ENCODE peak calls at places on chromosomes 16 and 17, in ten cellular contexts. One of them, this sample, is unnamed.

GRCh38 chr16:52852978-52853377 is 199.7 kb downstream of the CHD9NB start:
- DNase-seq in C1 segment of cervical spinal cord: no peak
- DNase-seq in CD4-positive, alpha-beta T cell: no peak
- DNase-seq in aorta: no peak
- DNase-seq in GM04503: no peak
- DNase-seq in activated T-cell treated with anti-CD3 and anti-CD28 coated beads for 24 hours: no peak
- DNase-seq in cardiac fibroblast: no peak
- DNase-seq in RPMI7951: no peak
- DNase-seq in tibial artery: no peak
- DNase-seq in left lobe of liver: no peak
- DNase-seq in this sample: no peak

GRCh38 chr17:45750779-45751440 is 33.2 kb upstream of the CRHR1 start:
- DNase-seq in C1 segment of cervical spinal cord: no peak
- DNase-seq in CD4-positive, alpha-beta T cell: no peak
- DNase-seq in aorta: no peak
- DNase-seq in GM04503: no peak
- DNase-seq in activated T-cell treated with anti-CD3 and anti-CD28 coated beads for 24 hours: no peak
- DNase-seq in cardiac fibroblast: no peak
- DNase-seq in RPMI7951: no peak
- DNase-seq in tibial artery: no peak
- DNase-seq in left lobe of liver: no peak
- DNase-seq in this sample: no peak

GRCh38 chr17:76820523-76820922 is 47.7 kb upstream of the MGAT5B start:
- DNase-seq in C1 segment of cervical spinal cord: no peak
- DNase-seq in CD4-positive, alpha-beta T cell: no peak
- DNase-seq in aorta: no peak
- DNase-seq in GM04503: no peak
- DNase-seq in activated T-cell treated with anti-CD3 and anti-CD28 coated beads for 24 hours: no peak
- DNase-seq in cardiac fibroblast: no peak
- DNase-seq in RPMI7951: no peak
- DNase-seq in tibial artery: no peak
- DNase-seq in left lobe of liver: no peak
- DNase-seq in this sample: no peak

GRCh38 chr17:80872999-80873951 is 118.4 kb upstream of the CHMP6 start:
- DNase-seq in C1 segment of cervical spinal cord: no peak
- DNase-seq in CD4-positive, alpha-beta T cell: no peak
- DNase-seq in aorta: no peak
- DNase-seq in GM04503: no peak
- DNase-seq in activated T-cell treated with anti-CD3 and anti-CD28 coated beads for 24 hours: no peak
- DNase-seq in cardiac fibroblast: no peak
- DNase-seq in RPMI7951: peak
- DNase-seq in tibial artery: no peak
- DNase-seq in left lobe of liver: no peak
- DNase-seq in this sample: no peak

GRCh38 chr17:9115446-9116265 is 94.3 kb downstream of the NTN1 start:
- DNase-seq in C1 segment of cervical spinal cord: no peak
- DNase-seq in CD4-positive, alpha-beta T cell: no peak
- DNase-seq in aorta: peak
- DNase-seq in GM04503: peak
- DNase-seq in activated T-cell treated with anti-CD3 and anti-CD28 coated beads for 24 hours: peak
- DNase-seq in cardiac fibroblast: peak
- DNase-seq in RPMI7951: peak
- DNase-seq in tibial artery: peak
- DNase-seq in left lobe of liver: peak
- DNase-seq in this sample: no peak

GRCh38 chr16:66933776-66934137 is 445 bp downstream of the CIAO2B start:
- DNase-seq in C1 segment of cervical spinal cord: no peak
- DNase-seq in CD4-positive, alpha-beta T cell: peak
- DNase-seq in aorta: no peak
- DNase-seq in GM04503: no peak
- DNase-seq in activated T-cell treated with anti-CD3 and anti-CD28 coated beads for 24 hours: peak
- DNase-seq in cardiac fibroblast: peak
- DNase-seq in RPMI7951: no peak
- DNase-seq in tibial artery: no peak
- DNase-seq in left lobe of liver: no peak
- DNase-seq in this sample: no peak

GRCh38 chr16:77551352-77551751 is 116.5 kb upstream of the ADAMTS18 start:
- DNase-seq in C1 segment of cervical spinal cord: no peak
- DNase-seq in CD4-positive, alpha-beta T cell: no peak
- DNase-seq in aorta: no peak
- DNase-seq in GM04503: no peak
- DNase-seq in activated T-cell treated with anti-CD3 and anti-CD28 coated beads for 24 hours: no peak
- DNase-seq in cardiac fibroblast: peak
- DNase-seq in RPMI7951: no peak
- DNase-seq in tibial artery: no peak
- DNase-seq in left lobe of liver: no peak
- DNase-seq in this sample: no peak

GRCh38 chr17:54180919-54181318 is 358.2 kb downstream of the KIF2B start:
- DNase-seq in C1 segment of cervical spinal cord: no peak
- DNase-seq in CD4-positive, alpha-beta T cell: no peak
- DNase-seq in aorta: no peak
- DNase-seq in GM04503: no peak
- DNase-seq in activated T-cell treated with anti-CD3 and anti-CD28 coated beads for 24 hours: no peak
- DNase-seq in cardiac fibroblast: no peak
- DNase-seq in RPMI7951: no peak
- DNase-seq in tibial artery: no peak
- DNase-seq in left lobe of liver: no peak
- DNase-seq in this sample: no peak

GRCh38 chr17:80821546-80821945 is 170.1 kb upstream of the CHMP6 start:
- DNase-seq in C1 segment of cervical spinal cord: no peak
- DNase-seq in CD4-positive, alpha-beta T cell: no peak
- DNase-seq in aorta: peak
- DNase-seq in GM04503: no peak
- DNase-seq in activated T-cell treated with anti-CD3 and anti-CD28 coated beads for 24 hours: no peak
- DNase-seq in cardiac fibroblast: no peak
- DNase-seq in RPMI7951: no peak
- DNase-seq in tibial artery: no peak
- DNase-seq in left lobe of liver: no peak
- DNase-seq in this sample: no peak

GRCh38 chr17:5516060-5516792 is 29.9 kb downstream of the MIS12 start:
- DNase-seq in C1 segment of cervical spinal cord: no peak
- DNase-seq in CD4-positive, alpha-beta T cell: no peak
- DNase-seq in aorta: no peak
- DNase-seq in GM04503: peak
- DNase-seq in activated T-cell treated with anti-CD3 and anti-CD28 coated beads for 24 hours: no peak
- DNase-seq in cardiac fibroblast: peak
- DNase-seq in RPMI7951: peak
- DNase-seq in tibial artery: no peak
- DNase-seq in left lobe of liver: no peak
- DNase-seq in this sample: no peak

GRCh38 chr17:73342057-73342522 is 30.3 kb upstream of the CDC42EP4 start:
- DNase-seq in C1 segment of cervical spinal cord: peak
- DNase-seq in CD4-positive, alpha-beta T cell: no peak
- DNase-seq in aorta: peak
- DNase-seq in GM04503: no peak
- DNase-seq in activated T-cell treated with anti-CD3 and anti-CD28 coated beads for 24 hours: no peak
- DNase-seq in cardiac fibroblast: peak
- DNase-seq in RPMI7951: peak
- DNase-seq in tibial artery: peak
- DNase-seq in left lobe of liver: no peak
- DNase-seq in this sample: no peak

GRCh38 chr17:58357312-58358297 is 5.6 kb upstream of the SUPT4H1 start:
- DNase-seq in C1 segment of cervical spinal cord: no peak
- DNase-seq in CD4-positive, alpha-beta T cell: no peak
- DNase-seq in aorta: no peak
- DNase-seq in GM04503: no peak
- DNase-seq in activated T-cell treated with anti-CD3 and anti-CD28 coated beads for 24 hours: no peak
- DNase-seq in cardiac fibroblast: no peak
- DNase-seq in RPMI7951: no peak
- DNase-seq in tibial artery: no peak
- DNase-seq in left lobe of liver: no peak
- DNase-seq in this sample: no peak

GRCh38 chr16:86048221-86048620 is 149.3 kb downstream of the IRF8 start:
- DNase-seq in C1 segment of cervical spinal cord: no peak
- DNase-seq in CD4-positive, alpha-beta T cell: no peak
- DNase-seq in aorta: no peak
- DNase-seq in GM04503: no peak
- DNase-seq in activated T-cell treated with anti-CD3 and anti-CD28 coated beads for 24 hours: no peak
- DNase-seq in cardiac fibroblast: no peak
- DNase-seq in RPMI7951: no peak
- DNase-seq in tibial artery: no peak
- DNase-seq in left lobe of liver: no peak
- DNase-seq in this sample: no peak

GRCh38 chr16:83810906-83811305 is 3.1 kb downstream of the HSBP1 start:
- DNase-seq in C1 segment of cervical spinal cord: no peak
- DNase-seq in CD4-positive, alpha-beta T cell: no peak
- DNase-seq in aorta: no peak
- DNase-seq in GM04503: no peak
- DNase-seq in activated T-cell treated with anti-CD3 and anti-CD28 coated beads for 24 hours: no peak
- DNase-seq in cardiac fibroblast: no peak
- DNase-seq in RPMI7951: no peak
- DNase-seq in tibial artery: no peak
- DNase-seq in left lobe of liver: no peak
- DNase-seq in this sample: no peak

GRCh38 chr16:49274936-49275730 is 6.5 kb downstream of the CBLN1 start:
- DNase-seq in C1 segment of cervical spinal cord: no peak
- DNase-seq in CD4-positive, alpha-beta T cell: no peak
- DNase-seq in aorta: no peak
- DNase-seq in GM04503: no peak
- DNase-seq in activated T-cell treated with anti-CD3 and anti-CD28 coated beads for 24 hours: no peak
- DNase-seq in cardiac fibroblast: no peak
- DNase-seq in RPMI7951: no peak
- DNase-seq in tibial artery: no peak
- DNase-seq in left lobe of liver: no peak
- DNase-seq in this sample: no peak

GRCh38 chr17:34252890-34253525 is 2.1 kb upstream of the CCL2 start:
- DNase-seq in C1 segment of cervical spinal cord: no peak
- DNase-seq in CD4-positive, alpha-beta T cell: no peak
- DNase-seq in aorta: no peak
- DNase-seq in GM04503: no peak
- DNase-seq in activated T-cell treated with anti-CD3 and anti-CD28 coated beads for 24 hours: no peak
- DNase-seq in cardiac fibroblast: no peak
- DNase-seq in RPMI7951: peak
- DNase-seq in tibial artery: no peak
- DNase-seq in left lobe of liver: no peak
- DNase-seq in this sample: no peak

GRCh38 chr17:7238418-7239090 is 703 bp downstream of the PHF23 start:
- DNase-seq in C1 segment of cervical spinal cord: no peak
- DNase-seq in CD4-positive, alpha-beta T cell: no peak
- DNase-seq in aorta: peak
- DNase-seq in GM04503: no peak
- DNase-seq in activated T-cell treated with anti-CD3 and anti-CD28 coated beads for 24 hours: no peak
- DNase-seq in cardiac fibroblast: no peak
- DNase-seq in RPMI7951: no peak
- DNase-seq in tibial artery: peak
- DNase-seq in left lobe of liver: no peak
- DNase-seq in this sample: peak

GRCh38 chr16:8572919-8573724 is 17.2 kb downstream of the TMEM114 start:
- DNase-seq in C1 segment of cervical spinal cord: no peak
- DNase-seq in CD4-positive, alpha-beta T cell: no peak
- DNase-seq in aorta: no peak
- DNase-seq in GM04503: peak
- DNase-seq in activated T-cell treated with anti-CD3 and anti-CD28 coated beads for 24 hours: no peak
- DNase-seq in cardiac fibroblast: peak
- DNase-seq in RPMI7951: peak
- DNase-seq in tibial artery: no peak
- DNase-seq in left lobe of liver: no peak
- DNase-seq in this sample: no peak

GRCh38 chr17:67113481-67113880 is 69.1 kb downstream of the CACNG1 start:
- DNase-seq in C1 segment of cervical spinal cord: no peak
- DNase-seq in CD4-positive, alpha-beta T cell: no peak
- DNase-seq in aorta: no peak
- DNase-seq in GM04503: no peak
- DNase-seq in activated T-cell treated with anti-CD3 and anti-CD28 coated beads for 24 hours: no peak
- DNase-seq in cardiac fibroblast: no peak
- DNase-seq in RPMI7951: no peak
- DNase-seq in tibial artery: no peak
- DNase-seq in left lobe of liver: no peak
- DNase-seq in this sample: no peak

GRCh38 chr16:73057369-73058210 is 9.7 kb upstream of the ZFHX3 start:
- DNase-seq in C1 segment of cervical spinal cord: no peak
- DNase-seq in CD4-positive, alpha-beta T cell: no peak
- DNase-seq in aorta: peak
- DNase-seq in GM04503: no peak
- DNase-seq in activated T-cell treated with anti-CD3 and anti-CD28 coated beads for 24 hours: no peak
- DNase-seq in cardiac fibroblast: peak
- DNase-seq in RPMI7951: peak
- DNase-seq in tibial artery: no peak
- DNase-seq in left lobe of liver: no peak
- DNase-seq in this sample: no peak

GRCh38 chr16:50293994-50294855 is 27.9 kb downstream of the ADCY7 start:
- DNase-seq in C1 segment of cervical spinal cord: no peak
- DNase-seq in CD4-positive, alpha-beta T cell: no peak
- DNase-seq in aorta: no peak
- DNase-seq in GM04503: no peak
- DNase-seq in activated T-cell treated with anti-CD3 and anti-CD28 coated beads for 24 hours: no peak
- DNase-seq in cardiac fibroblast: no peak
- DNase-seq in RPMI7951: no peak
- DNase-seq in tibial artery: no peak
- DNase-seq in left lobe of liver: no peak
- DNase-seq in this sample: no peak

GRCh38 chr17:13601776-13602551 is at the start of gene HS3ST3A1:
- DNase-seq in C1 segment of cervical spinal cord: no peak
- DNase-seq in CD4-positive, alpha-beta T cell: no peak
- DNase-seq in aorta: peak
- DNase-seq in GM04503: no peak
- DNase-seq in activated T-cell treated with anti-CD3 and anti-CD28 coated beads for 24 hours: no peak
- DNase-seq in cardiac fibroblast: peak
- DNase-seq in RPMI7951: peak
- DNase-seq in tibial artery: no peak
- DNase-seq in left lobe of liver: peak
- DNase-seq in this sample: no peak

GRCh38 chr17:28041844-28042656 is 427 bp upstream of the NLK start:
- DNase-seq in C1 segment of cervical spinal cord: no peak
- DNase-seq in CD4-positive, alpha-beta T cell: no peak
- DNase-seq in aorta: no peak
- DNase-seq in GM04503: no peak
- DNase-seq in activated T-cell treated with anti-CD3 and anti-CD28 coated beads for 24 hours: no peak
- DNase-seq in cardiac fibroblast: no peak
- DNase-seq in RPMI7951: no peak
- DNase-seq in tibial artery: no peak
- DNase-seq in left lobe of liver: no peak
- DNase-seq in this sample: no peak

GRCh38 chr16:67951485-67951884 is 7.6 kb upstream of the LCAT start:
- DNase-seq in C1 segment of cervical spinal cord: peak
- DNase-seq in CD4-positive, alpha-beta T cell: no peak
- DNase-seq in aorta: no peak
- DNase-seq in GM04503: no peak
- DNase-seq in activated T-cell treated with anti-CD3 and anti-CD28 coated beads for 24 hours: no peak
- DNase-seq in cardiac fibroblast: no peak
- DNase-seq in RPMI7951: no peak
- DNase-seq in tibial artery: peak
- DNase-seq in left lobe of liver: no peak
- DNase-seq in this sample: no peak

GRCh38 chr17:45050680-45051059 is 762 bp downstream of the DCAKD start:
- DNase-seq in C1 segment of cervical spinal cord: no peak
- DNase-seq in CD4-positive, alpha-beta T cell: peak
- DNase-seq in aorta: no peak
- DNase-seq in GM04503: no peak
- DNase-seq in activated T-cell treated with anti-CD3 and anti-CD28 coated beads for 24 hours: peak
- DNase-seq in cardiac fibroblast: peak
- DNase-seq in RPMI7951: peak
- DNase-seq in tibial artery: no peak
- DNase-seq in left lobe of liver: no peak
- DNase-seq in this sample: no peak

GRCh38 chr16:8736123-8736680 is 61.2 kb downstream of the TMEM186 start:
- DNase-seq in C1 segment of cervical spinal cord: no peak
- DNase-seq in CD4-positive, alpha-beta T cell: no peak
- DNase-seq in aorta: no peak
- DNase-seq in GM04503: no peak
- DNase-seq in activated T-cell treated with anti-CD3 and anti-CD28 coated beads for 24 hours: no peak
- DNase-seq in cardiac fibroblast: no peak
- DNase-seq in RPMI7951: no peak
- DNase-seq in tibial artery: no peak
- DNase-seq in left lobe of liver: no peak
- DNase-seq in this sample: no peak

GRCh38 chr16:27923751-27924150 is 139.8 kb downstream of the GSG1L start:
- DNase-seq in C1 segment of cervical spinal cord: no peak
- DNase-seq in CD4-positive, alpha-beta T cell: no peak
- DNase-seq in aorta: no peak
- DNase-seq in GM04503: no peak
- DNase-seq in activated T-cell treated with anti-CD3 and anti-CD28 coated beads for 24 hours: no peak
- DNase-seq in cardiac fibroblast: no peak
- DNase-seq in RPMI7951: no peak
- DNase-seq in tibial artery: no peak
- DNase-seq in left lobe of liver: no peak
- DNase-seq in this sample: no peak

GRCh38 chr17:77881545-77881944 is 77.0 kb upstream of the TNRC6C start:
- DNase-seq in C1 segment of cervical spinal cord: no peak
- DNase-seq in CD4-positive, alpha-beta T cell: peak
- DNase-seq in aorta: peak
- DNase-seq in GM04503: no peak
- DNase-seq in activated T-cell treated with anti-CD3 and anti-CD28 coated beads for 24 hours: peak
- DNase-seq in cardiac fibroblast: peak
- DNase-seq in RPMI7951: peak
- DNase-seq in tibial artery: peak
- DNase-seq in left lobe of liver: peak
- DNase-seq in this sample: peak

This sample was measured in activated CD4-positive, CD25-positive, alpha-beta regulatory T cell.